ENCODE peak calls at places on chromosomes 12 and 14, in four cellular contexts. One of them, this sample, is unnamed.

GRCh38 chr12:92369643-92370042 is 224.0 kb upstream of the BTG1 start:
- DNase-seq in left ventricle myocardium inferior: no peak
- DNase-seq in stomach: no peak
- DNase-seq in mesendoderm: no peak
- DNase-seq in this sample: no peak

GRCh38 chr12:52581481-52581880 is 7.8 kb upstream of the KRT74 start:
- DNase-seq in stomach: no peak
- DNase-seq in mesendoderm: no peak
- DNase-seq in left ventricle myocardium inferior: no peak
- DNase-seq in this sample: no peak

GRCh38 chr14:54105406-54105805 is 148.8 kb upstream of the BMP4 start:
- DNase-seq in stomach: no peak
- DNase-seq in left ventricle myocardium inferior: no peak
- DNase-seq in mesendoderm: no peak
- DNase-seq in this sample: no peak

GRCh38 chr14:56180754-56181542 is 62.7 kb downstream of the PELI2 start:
- DNase-seq in stomach: no peak
- DNase-seq in mesendoderm: no peak
- DNase-seq in left ventricle myocardium inferior: no peak
- DNase-seq in this sample: no peak

GRCh38 chr14:69880051-69880487 is 853 bp downstream of the SMOC1 start:
- DNase-seq in mesendoderm: peak; percentile 19
- DNase-seq in left ventricle myocardium inferior: no peak
- DNase-seq in stomach: no peak
- DNase-seq in this sample: no peak

GRCh38 chr12:65857875-65858274 is 33.6 kb downstream of the HMGA2 start:
- DNase-seq in stomach: no peak
- DNase-seq in left ventricle myocardium inferior: no peak
- DNase-seq in mesendoderm: no peak
- DNase-seq in this sample: no peak

GRCh38 chr12:65275627-65276026 is 2.9 kb upstream of the MSRB3 start:
- DNase-seq in stomach: no peak
- DNase-seq in mesendoderm: no peak
- DNase-seq in left ventricle myocardium inferior: no peak
- DNase-seq in this sample: no peak

GRCh38 chr12:110179291-110179690 is 55.1 kb downstream of the IFT81 start:
- DNase-seq in mesendoderm: no peak
- DNase-seq in stomach: no peak
- DNase-seq in left ventricle myocardium inferior: no peak
- DNase-seq in this sample: no peak

GRCh38 chr12:132460571-132460970 is 29.4 kb upstream of the FBRSL1 start:
- DNase-seq in mesendoderm: peak; percentile 34
- DNase-seq in left ventricle myocardium inferior: no peak
- DNase-seq in stomach: no peak
- DNase-seq in this sample: no peak

GRCh38 chr12:23528316-23528715 is 421.2 kb downstream of the SOX5 start:
- DNase-seq in mesendoderm: peak; percentile 46
- DNase-seq in left ventricle myocardium inferior: no peak
- DNase-seq in stomach: no peak
- DNase-seq in this sample: no peak

GRCh38 chr14:64440494-64440893 is 24.8 kb upstream of the AKAP5 start:
- DNase-seq in left ventricle myocardium inferior: no peak
- DNase-seq in mesendoderm: no peak
- DNase-seq in stomach: no peak
- DNase-seq in this sample: no peak

GRCh38 chr12:58393152-58393551 is 451.8 kb downstream of the ATP23 start:
- DNase-seq in mesendoderm: no peak
- DNase-seq in stomach: no peak
- DNase-seq in left ventricle myocardium inferior: no peak
- DNase-seq in this sample: no peak

GRCh38 chr12:132323171-132324010 is 6.0 kb downstream of the GALNT9 start:
- DNase-seq in left ventricle myocardium inferior: no peak
- DNase-seq in mesendoderm: no peak
- DNase-seq in stomach: no peak
- DNase-seq in this sample: no peak

GRCh38 chr14:100562751-100563150 is 24.5 kb downstream of the BEGAIN start:
- DNase-seq in left ventricle myocardium inferior: no peak
- DNase-seq in mesendoderm: no peak
- DNase-seq in stomach: no peak
- DNase-seq in this sample: no peak

GRCh38 chr12:54459355-54459754 is 14.0 kb downstream of the GTSF1 start:
- DNase-seq in stomach: no peak
- DNase-seq in mesendoderm: no peak
- DNase-seq in left ventricle myocardium inferior: no peak
- DNase-seq in this sample: no peak

GRCh38 chr12:54452628-54453027 is 20.8 kb downstream of the GTSF1 start:
- DNase-seq in left ventricle myocardium inferior: no peak
- DNase-seq in mesendoderm: peak; percentile 89
- DNase-seq in stomach: no peak
- DNase-seq in this sample: no peak

GRCh38 chr12:54460317-54460935 is 13.0 kb downstream of the GTSF1 start:
- DNase-seq in stomach: no peak
- DNase-seq in left ventricle myocardium inferior: no peak
- DNase-seq in mesendoderm: no peak
- DNase-seq in this sample: no peak

DNA sequence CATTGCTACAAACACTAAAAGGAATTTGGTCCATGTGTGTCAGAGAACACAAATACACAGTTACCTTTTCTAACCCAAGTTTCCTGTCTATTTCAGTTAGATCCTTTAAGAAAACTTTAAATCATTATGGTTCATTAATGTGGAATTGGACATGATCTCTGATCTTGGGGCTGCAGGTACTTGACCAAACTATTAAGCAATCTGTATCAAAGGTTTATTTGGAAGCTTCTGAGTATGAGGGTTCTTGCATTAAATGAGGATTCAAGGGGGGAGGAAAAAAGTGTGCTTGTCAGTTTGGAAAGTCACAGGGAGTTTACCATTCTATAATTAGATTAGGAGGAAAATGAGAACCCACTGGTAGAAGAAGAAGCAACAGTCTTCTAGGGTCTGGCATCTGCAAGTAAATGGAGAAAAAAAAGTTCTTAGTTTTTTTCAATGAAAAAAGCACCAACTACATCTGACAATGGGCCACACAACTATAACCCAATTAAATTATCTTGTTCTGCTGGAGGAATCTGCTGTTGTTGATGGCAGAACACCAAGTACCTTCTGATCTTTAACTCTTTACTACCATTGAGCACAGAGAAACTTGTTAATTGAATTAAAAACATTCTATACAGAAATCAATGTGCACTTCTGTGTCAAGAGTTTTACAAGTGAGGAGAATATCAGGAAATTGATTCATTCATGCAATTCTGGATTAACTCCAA is 17.5 kb downstream of the GTSF1 start:
- DNase-seq in stomach: no peak
- DNase-seq in left ventricle myocardium inferior: no peak
- DNase-seq in mesendoderm: no peak
- DNase-seq in this sample: no peak
- H3K27me3 ChIP-seq in stomach: no peaks in the 10 kb centered on the region
- H3K27me3 ChIP-seq in left ventricle myocardium inferior: peaks cover 7% of the 10 kb centered on the region
- H3K27me3 ChIP-seq in mesendoderm: no peaks in the 10 kb centered on the region
- H3K27me3 ChIP-seq in this sample: no peaks in the 10 kb centered on the region

GRCh38 chr12:49339464-49339861 is 2.5 kb upstream of the C1QL4 start:
- DNase-seq in mesendoderm: peak; percentile 44
- DNase-seq in left ventricle myocardium inferior: no peak
- DNase-seq in stomach: peak; percentile 67
- DNase-seq in this sample: no peak
- H3K27me3 ChIP-seq in mesendoderm: peaks cover 60% of the 10 kb centered on the region
- H3K27me3 ChIP-seq in left ventricle myocardium inferior: peaks cover 100% of the 10 kb centered on the region
- H3K27me3 ChIP-seq in stomach: peaks cover 8% of the 10 kb centered on the region
- H3K27me3 ChIP-seq in this sample: peaks cover 95% of the 10 kb centered on the region

DNA sequence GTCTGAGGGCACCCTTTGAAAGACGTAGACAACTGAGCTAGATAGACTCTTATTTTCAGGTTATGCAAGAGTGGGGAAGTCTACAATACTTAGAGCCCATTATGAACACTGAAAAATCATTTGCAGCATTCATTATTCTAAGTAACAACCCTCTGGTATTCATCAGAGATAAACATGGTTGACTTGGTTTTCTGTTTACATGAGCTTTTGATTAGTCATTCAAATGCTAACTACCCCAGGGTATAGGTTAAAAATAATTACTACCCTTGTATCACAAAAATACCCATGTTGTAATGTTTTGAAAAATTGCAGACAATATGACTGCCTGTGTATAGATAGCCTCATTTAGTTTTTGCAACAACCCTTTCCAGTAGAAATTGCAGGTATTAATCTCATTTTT is 78.5 kb downstream of the PPFIBP1 start:
- DNase-seq in left ventricle myocardium inferior: no peak
- DNase-seq in mesendoderm: no peak
- DNase-seq in stomach: no peak
- DNase-seq in this sample: no peak
- H3K27me3 ChIP-seq in left ventricle myocardium inferior: no peaks in the 10 kb centered on the region
- H3K27me3 ChIP-seq in mesendoderm: no peaks in the 10 kb centered on the region
- H3K27me3 ChIP-seq in stomach: no peaks in the 10 kb centered on the region
- H3K27me3 ChIP-seq in this sample: no peaks in the 10 kb centered on the region

DNA sequence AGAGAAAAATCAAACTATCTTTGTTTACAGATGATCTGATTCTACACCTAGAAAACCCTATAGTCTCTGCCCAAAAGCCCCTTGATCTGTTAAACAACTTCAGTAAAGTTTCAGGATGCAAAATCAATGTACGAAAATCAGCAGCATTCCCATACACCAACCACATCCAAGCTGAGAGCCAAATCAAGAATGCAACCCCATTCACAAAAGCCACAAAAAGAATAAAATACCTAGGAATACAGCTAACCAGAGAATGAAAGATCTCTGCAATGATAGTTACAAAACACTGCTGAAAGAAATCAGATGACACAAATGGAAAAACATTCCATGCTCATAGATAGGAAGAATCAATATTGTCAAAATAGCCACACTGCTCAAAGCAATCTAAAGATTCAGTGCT is 265.7 kb downstream of the AEBP2 start:
- DNase-seq in stomach: no peak
- DNase-seq in mesendoderm: no peak
- DNase-seq in left ventricle myocardium inferior: no peak
- DNase-seq in this sample: no peak
- H3K27me3 ChIP-seq in stomach: no peaks in the 10 kb centered on the region
- H3K27me3 ChIP-seq in mesendoderm: no peaks in the 10 kb centered on the region
- H3K27me3 ChIP-seq in left ventricle myocardium inferior: no peaks in the 10 kb centered on the region
- H3K27me3 ChIP-seq in this sample: no peaks in the 10 kb centered on the region

This sample was measured in neuronal stem cell.